ENCODE peak calls at places on chromosomes 1 and 21, in seven cellular contexts. One of them, this sample, is unnamed.

GRCh38 chr1:14895727-14896126 is 257.8 kb upstream of the TMEM51 start:
- DNase-seq in GM12891: no peak
- DNase-seq in epithelial cell of prostate: no peak
- DNase-seq in NCI-H1048: no peak
- DNase-seq in left colon: no peak
- DNase-seq in stimulated activated CD4-positive, alpha-beta T cell treated with anti-CD3 and anti-CD28 coated beads, Interleukin-2, amount 100 ng/mL, for 48 hours: no peak
- DNase-seq in cerebellar cortex: no peak
- DNase-seq in this sample: no peak

GRCh38 chr1:37825508-37825907 is 17.5 kb upstream of the YRDC start:
- DNase-seq in GM12891: no peak
- DNase-seq in NCI-H1048: no peak
- DNase-seq in epithelial cell of prostate: no peak
- DNase-seq in left colon: no peak
- DNase-seq in cerebellar cortex: no peak
- DNase-seq in stimulated activated CD4-positive, alpha-beta T cell treated with anti-CD3 and anti-CD28 coated beads, Interleukin-2, amount 100 ng/mL, for 48 hours: no peak
- DNase-seq in this sample: no peak

GRCh38 chr1:227946624-227947424 is 908 bp downstream of the WNT9A start:
- DNase-seq in epithelial cell of prostate: peak
- DNase-seq in NCI-H1048: no peak
- DNase-seq in cerebellar cortex: peak
- DNase-seq in stimulated activated CD4-positive, alpha-beta T cell treated with anti-CD3 and anti-CD28 coated beads, Interleukin-2, amount 100 ng/mL, for 48 hours: peak
- DNase-seq in left colon: peak
- DNase-seq in GM12891: peak
- DNase-seq in this sample: no peak

GRCh38 chr1:188225975-188226374 is 1397.2 kb downstream of the PLA2G4A start:
- DNase-seq in GM12891: no peak
- DNase-seq in left colon: no peak
- DNase-seq in cerebellar cortex: no peak
- DNase-seq in NCI-H1048: no peak
- DNase-seq in stimulated activated CD4-positive, alpha-beta T cell treated with anti-CD3 and anti-CD28 coated beads, Interleukin-2, amount 100 ng/mL, for 48 hours: no peak
- DNase-seq in epithelial cell of prostate: no peak
- DNase-seq in this sample: no peak

GRCh38 chr1:158117854-158118691 is 62.6 kb upstream of the CD1D start:
- DNase-seq in stimulated activated CD4-positive, alpha-beta T cell treated with anti-CD3 and anti-CD28 coated beads, Interleukin-2, amount 100 ng/mL, for 48 hours: peak
- DNase-seq in cerebellar cortex: peak
- DNase-seq in left colon: peak
- DNase-seq in GM12891: peak
- DNase-seq in epithelial cell of prostate: no peak
- DNase-seq in NCI-H1048: no peak
- DNase-seq in this sample: peak

GRCh38 chr1:35718492-35719336 is at the start of gene C1orf216:
- DNase-seq in epithelial cell of prostate: no peak
- DNase-seq in GM12891: peak
- DNase-seq in stimulated activated CD4-positive, alpha-beta T cell treated with anti-CD3 and anti-CD28 coated beads, Interleukin-2, amount 100 ng/mL, for 48 hours: peak
- DNase-seq in left colon: peak
- DNase-seq in cerebellar cortex: peak
- DNase-seq in NCI-H1048: no peak
- DNase-seq in this sample: peak

GRCh38 chr21:34827445-34828235 is 158.8 kb downstream of the CLIC6 start:
- DNase-seq in stimulated activated CD4-positive, alpha-beta T cell treated with anti-CD3 and anti-CD28 coated beads, Interleukin-2, amount 100 ng/mL, for 48 hours: no peak
- DNase-seq in cerebellar cortex: no peak
- DNase-seq in epithelial cell of prostate: no peak
- DNase-seq in GM12891: no peak
- DNase-seq in NCI-H1048: no peak
- DNase-seq in left colon: no peak
- DNase-seq in this sample: no peak

GRCh38 chr21:17513214-17514123 is 626 bp downstream of the CXADR start:
- DNase-seq in epithelial cell of prostate: no peak
- DNase-seq in GM12891: peak
- DNase-seq in stimulated activated CD4-positive, alpha-beta T cell treated with anti-CD3 and anti-CD28 coated beads, Interleukin-2, amount 100 ng/mL, for 48 hours: peak
- DNase-seq in NCI-H1048: no peak
- DNase-seq in left colon: peak
- DNase-seq in cerebellar cortex: peak
- DNase-seq in this sample: no peak

GRCh38 chr1:184555665-184556641 is 169.1 kb downstream of the C1orf21 start:
- DNase-seq in GM12891: no peak
- DNase-seq in NCI-H1048: no peak
- DNase-seq in stimulated activated CD4-positive, alpha-beta T cell treated with anti-CD3 and anti-CD28 coated beads, Interleukin-2, amount 100 ng/mL, for 48 hours: no peak
- DNase-seq in cerebellar cortex: peak
- DNase-seq in left colon: no peak
- DNase-seq in epithelial cell of prostate: peak
- DNase-seq in this sample: no peak

GRCh38 chr1:55378582-55378981 is 163.4 kb upstream of the USP24 start:
- DNase-seq in left colon: peak
- DNase-seq in stimulated activated CD4-positive, alpha-beta T cell treated with anti-CD3 and anti-CD28 coated beads, Interleukin-2, amount 100 ng/mL, for 48 hours: peak
- DNase-seq in cerebellar cortex: peak
- DNase-seq in NCI-H1048: no peak
- DNase-seq in epithelial cell of prostate: no peak
- DNase-seq in GM12891: peak
- DNase-seq in this sample: no peak

This sample was measured in activated T-helper 1 cell treated with anti-CD3 and anti-CD28 coated beads, Interleukin-2, amount 50 U/mL, for 16 hours.